ENCODE peak calls at places on chromosomes 6 and 20, in five cellular contexts. O, G, X, V and F are unnamed samples. For H3K4me1, the result is how much of the 10 kb centered on the place peaks cover.

GRCh38 chr20:61451009-61451408 is 198.9 kb downstream of the CDH4 start:
- DNase-seq in O (no peak), G (no peak), X (no peak), V (no peak), F (no peak)

GRCh38 chr6:1406306-1407058 is 17.1 kb downstream of the FOXF2 start:
- DNase-seq in O (no peak), G (no peak), X (no peak), V (no peak), F (no peak)

GRCh38 chr20:40754372-40754943 is 65.4 kb upstream of the MAFB start:
- DNase-seq in O (no peak), G (no peak), X (no peak), V (no peak), F (no peak)

GRCh38 chr20:18138639-18139583 is 1.2 kb downstream of the KAT14 start:
- DNase-seq in O (no peak), G (no peak), X (no peak), V (no peak), F (no peak)

GRCh38 chr6:131657630-131658111 is 20.6 kb downstream of the ENPP3 start:
- DNase-seq in O (no peak), G (peak), X (no peak), V (no peak), F (peak)

GRCh38 chr20:2387180-2387577 is 6.5 kb downstream of the TGM6 start:
- DNase-seq in O (no peak), G (no peak), X (peak), V (no peak), F (peak)

GRCh38 chr6:39891976-39892375 is 42.3 kb downstream of the MOCS1 start:
- DNase-seq in O (no peak), G (no peak), X (no peak), V (no peak), F (no peak)

GRCh38 chr6:13334953-13335352 is 6.6 kb upstream of the TBC1D7 start:
- DNase-seq in O (no peak), G (no peak), X (no peak), V (no peak), F (no peak)

GRCh38 chr6:44074383-44075136 is 52.7 kb downstream of the MRPL14 start:
- DNase-seq in O (peak), G (peak), X (peak), V (no peak), F (peak)

GRCh38 chr6:45436544-45437440 is 59.1 kb upstream of the SUPT3H start:
- DNase-seq in O (no peak), G (no peak), X (no peak), V (no peak), F (peak)

GRCh38 chr6:123965894-123966293 is 162.2 kb downstream of the NKAIN2 start:
- DNase-seq in O (no peak), G (no peak), X (peak), V (no peak), F (no peak)

GRCh38 chr6:159400806-159401205 is 231.6 kb downstream of the FNDC1 start:
- DNase-seq in O (no peak), G (no peak), X (no peak), V (no peak), F (no peak)

GRCh38 chr6:168554472-168554871 is 113.5 kb downstream of the SMOC2 start:
- DNase-seq in O (no peak), G (no peak), X (no peak), V (no peak), F (no peak)

GRCh38 chr6:85250586-85251216 is 199.2 kb upstream of the NT5E start:
- DNase-seq in O (no peak), G (no peak), X (no peak), V (no peak), F (no peak)

GRCh38 chr20:31572042-31572700 is 32.9 kb upstream of the ID1 start:
- DNase-seq in O (no peak), G (no peak), X (no peak), V (no peak), F (no peak)

GRCh38 chr6:111573118-111573883 is 32.4 kb downstream of the TRAF3IP2 start:
- DNase-seq in O (no peak), G (no peak), X (no peak), V (peak), F (no peak)

GRCh38 chr20:62922451-62922921 is 3.8 kb downstream of the DIDO1 start:
- DNase-seq in O (peak), G (no peak), X (no peak), V (no peak), F (no peak)

GRCh38 chr6:124888581-124889371 is 73.5 kb upstream of the RNF217 start:
- DNase-seq in O (no peak), G (no peak), X (no peak), V (no peak), F (no peak)

GRCh38 chr20:63409834-63410435 is 48.8 kb upstream of the CHRNA4 start:
- DNase-seq in O (no peak), G (no peak), X (no peak), V (no peak), F (no peak)

GRCh38 chr20:64220891-64221527 is 34.5 kb upstream of the PCMTD2 start:
- DNase-seq in O (no peak), G (no peak), X (no peak), V (no peak), F (no peak)

GRCh38 chr20:36717657-36718056 is 28.2 kb downstream of the NDRG3 start:
- DNase-seq in O (no peak), G (no peak), X (peak), V (no peak), F (peak)

GRCh38 chr20:3923818-3924217 is 34.6 kb downstream of the PANK2 start:
- DNase-seq in O (no peak), G (no peak), X (no peak), V (no peak), F (no peak)

GRCh38 chr20:46207031-46207549 is 89.0 kb downstream of the CD40 start:
- DNase-seq in O (no peak), G (no peak), X (no peak), V (no peak), F (no peak)

GRCh38 chr6:73657201-73657600 is 3.4 kb upstream of the SLC17A5 start:
- DNase-seq in O (peak), G (peak), X (no peak), V (no peak), F (peak)

GRCh38 chr6:36642913-36643817 is 35.3 kb upstream of the CDKN1A start:
- DNase-seq in O (no peak), G (peak), X (peak), V (peak), F (peak)

GRCh38 chr6:157760589-157761330 is 62.3 kb upstream of the SNX9 start:
- DNase-seq in O (no peak), G (peak), X (no peak), V (no peak), F (no peak)

GRCh38 chr6:138504764-138505689 is 5.7 kb upstream of the NHSL1 start:
- DNase-seq in O (no peak), G (no peak), X (no peak), V (no peak), F (no peak)

GRCh38 chr6:108719477-108719876 is 128.7 kb upstream of the ARMC2 start:
- DNase-seq in O (no peak), G (no peak), X (no peak), V (no peak), F (no peak)

GRCh38 chr20:1697592-1697991 is 40.0 kb upstream of the SIRPG start:
- DNase-seq in O (no peak), G (no peak), X (no peak), V (no peak), F (no peak)

GRCh38 chr6:127338936-127339335 is 4.5 kb downstream of the ECHDC1 start:
- DNase-seq in O (no peak), G (no peak), X (no peak), V (no peak), F (no peak)

GRCh38 chr6:44397424-44398169 is 10.1 kb downstream of the CDC5L start:
- DNase-seq in O (no peak), G (no peak), X (no peak), V (no peak), F (no peak)

GRCh38 chr20:46400828-46401477 is 5.5 kb downstream of the ELMO2 start:
- DNase-seq in O (no peak), G (no peak), X (no peak), V (no peak), F (no peak)

GRCh38 chr6:164882236-164882635 is 427.2 kb downstream of the C6orf118 start:
- DNase-seq in O (no peak), G (no peak), X (no peak), V (no peak), F (no peak)

GRCh38 chr6:128363020-128363419 is 157.4 kb downstream of the PTPRK start:
- DNase-seq in O (no peak), G (no peak), X (no peak), V (no peak), F (no peak)

GRCh38 chr6:36886948-36887347 is 1.2 kb downstream of the C6orf89 start:
- DNase-seq in O (no peak), G (no peak), X (no peak), V (no peak), F (peak)

GRCh38 chr20:2688041-2688591 is 4.5 kb upstream of the EBF4 start:
- DNase-seq in O (peak), G (no peak), X (peak), V (no peak), F (no peak)

DNA sequence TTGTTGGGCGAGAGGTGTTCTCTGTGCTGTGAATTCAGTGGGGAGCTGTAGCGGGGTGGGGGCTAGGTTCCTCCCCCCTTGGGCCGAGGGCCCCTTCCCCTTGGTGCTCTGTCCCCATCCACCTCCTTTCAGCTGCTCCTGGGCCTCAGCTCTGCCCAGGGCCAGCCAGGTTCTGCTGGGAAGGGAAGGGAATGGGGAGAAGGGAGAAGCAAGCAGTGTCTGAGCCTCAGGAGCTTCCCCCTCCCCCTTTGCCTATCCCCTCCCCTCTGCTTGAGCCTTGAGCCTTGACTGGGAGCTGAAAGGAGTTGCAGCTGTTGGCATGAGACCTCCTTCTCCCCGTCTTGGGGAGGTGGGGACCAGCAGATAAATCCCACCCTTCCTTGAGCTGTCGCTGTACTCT is 576 bp upstream of the RRP36 start:
- DNase-seq in O (no peak), G (no peak), X (no peak), V (no peak), F (no peak)
- H3K4me1 ChIP-seq in O (under half), G (under half), X (under half), V (under half), F (under half)

GRCh38 chr6:166956444-166957086 is at the start of gene RNASET2:
- DNase-seq in O (peak), G (peak), X (peak), V (peak), F (peak)
- H3K4me1 ChIP-seq in O (half or more), G (under half), X (under half), V (under half), F (under half)

DNA sequence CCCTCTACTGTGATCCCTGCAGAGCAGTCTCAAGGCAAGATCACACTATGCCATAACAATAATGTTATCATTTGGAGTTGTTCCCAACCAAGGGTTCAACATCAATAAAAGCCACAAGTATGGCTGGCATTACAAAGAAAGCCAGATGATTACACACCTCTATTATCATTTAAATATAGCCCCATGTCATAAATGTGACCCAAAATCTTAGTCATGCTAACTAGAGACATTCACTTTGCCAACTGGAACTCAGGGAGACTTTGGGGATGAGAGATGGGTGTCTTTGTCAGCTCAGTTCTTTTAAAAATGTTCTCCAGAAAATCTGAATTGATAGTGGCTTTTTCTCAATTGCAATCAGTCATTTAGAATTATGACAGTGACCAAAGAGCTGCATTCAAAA is 46.5 kb downstream of the RALGAPA2 start:
- DNase-seq in O (no peak), G (no peak), X (no peak), V (no peak), F (no peak)
- H3K4me1 ChIP-seq in O (under half), G (under half), X (under half), V (under half), F (under half)

DNA sequence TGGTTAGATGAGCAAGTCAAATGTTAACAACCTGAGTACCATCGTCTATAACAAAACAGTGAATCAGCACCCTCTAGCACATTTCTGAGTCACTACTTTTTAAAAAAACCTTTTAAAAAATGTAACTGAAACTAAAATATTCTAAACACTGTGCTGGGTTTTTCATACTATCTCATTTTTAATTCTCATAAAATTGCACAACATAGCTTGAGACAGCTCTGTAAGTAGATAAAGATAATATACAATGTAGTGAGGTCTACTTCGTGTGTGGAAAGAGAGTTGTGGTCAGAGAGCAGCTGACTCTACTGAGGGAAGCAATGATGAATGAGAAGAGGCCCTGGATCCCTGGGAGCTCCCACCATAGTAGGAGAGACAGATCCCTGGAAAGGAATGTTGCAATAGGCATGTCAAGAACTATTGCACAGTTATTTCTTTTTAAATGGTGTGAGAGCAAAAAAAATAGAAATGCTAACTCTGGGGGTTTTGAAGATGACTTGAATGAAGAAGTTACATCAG is 13.6 kb upstream of the CALHM6 start:
- DNase-seq in O (no peak), G (peak), X (no peak), V (no peak), F (peak)
- H3K4me1 ChIP-seq in O (under half), G (under half), X (under half), V (under half), F (under half)

GRCh38 chr6:11213305-11214106 is 19.0 kb downstream of the NEDD9 start:
- DNase-seq in O (no peak), G (no peak), X (no peak), V (peak), F (no peak)

GRCh38 chr6:11212625-11213024 is 19.8 kb downstream of the NEDD9 start:
- DNase-seq in O (no peak), G (peak), X (no peak), V (peak), F (peak)

GRCh38 chr6:11214438-11214837 is 18.0 kb downstream of the NEDD9 start:
- DNase-seq in O (no peak), G (no peak), X (no peak), V (peak), F (no peak)

GRCh38 chr6:11215773-11216172 is 16.7 kb downstream of the NEDD9 start:
- DNase-seq in O (no peak), G (no peak), X (no peak), V (no peak), F (no peak)

GRCh38 chr6:11214911-11215310 is 17.6 kb downstream of the NEDD9 start:
- DNase-seq in O (no peak), G (no peak), X (no peak), V (peak), F (no peak)
- H3K4me1 ChIP-seq in O (under half), G (under half), X (half or more), V (under half), F (under half)

DNA sequence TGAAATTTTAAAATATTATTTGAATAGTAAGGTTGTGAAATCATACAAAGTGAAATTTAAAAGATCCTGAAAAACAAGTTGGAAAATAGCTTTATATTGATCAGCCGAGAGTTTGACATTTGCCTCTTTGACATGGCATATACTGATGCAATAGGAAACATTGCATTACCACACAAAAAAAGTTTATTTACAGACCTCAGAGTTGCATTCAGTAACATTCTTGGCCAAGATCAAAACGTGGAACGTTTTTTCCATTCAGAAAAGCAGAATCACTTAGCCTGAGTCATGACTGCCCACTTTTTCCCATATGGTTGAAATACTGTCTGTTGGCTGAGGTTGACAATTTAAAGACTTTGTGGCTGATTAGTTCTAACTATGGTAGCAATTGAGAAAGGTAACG is 55.1 kb upstream of the BACH2 start:
- DNase-seq in O (no peak), G (no peak), X (no peak), V (no peak), F (peak)
- H3K4me1 ChIP-seq in O (under half), G (under half), X (under half), V (under half), F (under half)